ENCODE peak calls at places on chromosomes 13 and 19, in nine cellular contexts. U is sigmoid colon, D is tibial nerve, A is ovary, F is transverse colon, V is A549, H is HepG2, G is SK-N-SH, P is esophagus muscularis mucosa. C is an unnamed sample.
A peak's percentile ranks its signal among the peaks of the same experiment; 100 is the strongest.

GRCh38 chr19:47107953-47108746 is 5.4 kb downstream of the ZC3H4 start:
- DNase-seq in U (no peak), D (no peak), A (no peak), F (no peak), V (no peak), H (no peak), G (no peak), P (no peak), C (no peak)

GRCh38 chr19:33904681-33905080 is 108.0 kb downstream of the KCTD15 start:
- DNase-seq in U (no peak), D (no peak), A (peak; percentile 43), F (no peak), V (no peak), H (peak; percentile 14), G (peak; percentile 40), P (no peak), C (no peak)

GRCh38 chr13:62092949-62093348 is 677.3 kb upstream of the PCDH20 start:
- DNase-seq in U (no peak), D (no peak), A (no peak), F (no peak), V (no peak), H (no peak), G (no peak), P (no peak), C (no peak)

GRCh38 chr19:49987159-49987698 is 26.3 kb upstream of the SIGLEC11 start:
- DNase-seq in U (peak; percentile 74), D (peak; percentile 77), A (peak; percentile 94), F (peak; percentile 86), V (peak; percentile 58), H (peak; percentile 87), G (no peak), P (peak; percentile 93), C (peak; percentile 83)

GRCh38 chr13:92346046-92346445 is 880.6 kb upstream of the GPC6 start:
- DNase-seq in U (no peak), D (no peak), A (no peak), F (no peak), V (no peak), H (no peak), G (no peak), P (no peak), C (no peak)

GRCh38 chr19:17687857-17688784 is at the start of gene UNC13A:
- DNase-seq in U (no peak), D (no peak), A (peak; percentile 74), F (peak; percentile 13), V (peak; percentile 47), H (no peak), G (peak; percentile 96), P (no peak), C (no peak)

GRCh38 chr19:53789708-53790678 is 34.1 kb downstream of the NLRP12 start:
- DNase-seq in U (no peak), D (no peak), A (no peak), F (no peak), V (no peak), H (no peak), G (no peak), P (no peak), C (no peak)

GRCh38 chr13:97116754-97117153 is 105.4 kb upstream of the MBNL2 start:
- DNase-seq in U (peak; percentile 74), D (no peak), A (no peak), F (no peak), V (no peak), H (no peak), G (no peak), P (no peak), C (no peak)

GRCh38 chr13:29000802-29001201 is 180.7 kb downstream of the MTUS2 start:
- DNase-seq in U (no peak), D (no peak), A (no peak), F (no peak), V (no peak), H (no peak), G (no peak), P (no peak), C (no peak)

GRCh38 chr13:97275265-97275664 is 53.1 kb downstream of the MBNL2 start:
- DNase-seq in U (no peak), D (no peak), A (no peak), F (no peak), V (no peak), H (peak; percentile 57), G (no peak), P (no peak), C (no peak)

GRCh38 chr19:18253716-18254115 is 20.5 kb downstream of the IQCN start:
- DNase-seq in U (no peak), D (no peak), A (no peak), F (peak; percentile 79), V (no peak), H (no peak), G (no peak), P (no peak), C (no peak)

GRCh38 chr19:14089662-14090508 is 666 bp downstream of the SAMD1 start:
- DNase-seq in U (no peak), D (no peak), A (peak; percentile 71), F (peak; percentile 63), V (no peak), H (no peak), G (peak; percentile 85), P (no peak), C (no peak)

GRCh38 chr13:97076898-97077297 is 82.6 kb upstream of the OXGR1 start:
- DNase-seq in U (no peak), D (no peak), A (no peak), F (no peak), V (no peak), H (no peak), G (no peak), P (no peak), C (no peak)

GRCh38 chr19:51727349-51727880 is 3.6 kb upstream of the HAS1 start:
- DNase-seq in U (no peak), D (no peak), A (no peak), F (no peak), V (no peak), H (no peak), G (no peak), P (no peak), C (no peak)

GRCh38 chr13:45873491-45874360 is 22.2 kb upstream of the SIAH3 start:
- DNase-seq in U (no peak), D (no peak), A (no peak), F (no peak), V (no peak), H (peak; percentile 5), G (no peak), P (peak; percentile 47), C (no peak)

GRCh38 chr13:23980160-23980551 is 82.9 kb upstream of the C1QTNF9B start:
- DNase-seq in U (peak; percentile 91), D (peak; percentile 59), A (peak; percentile 94), F (peak; percentile 81), V (peak; percentile 40), H (peak; percentile 12), G (peak; percentile 89), P (peak; percentile 93), C (peak; percentile 91)

GRCh38 chr19:12796146-12797071 is 5.1 kb downstream of the JUNB start:
- DNase-seq in U (peak; percentile 91), D (no peak), A (peak; percentile 81), F (peak; percentile 85), V (no peak), H (peak; percentile 68), G (peak; percentile 77), P (no peak), C (no peak)

GRCh38 chr19:51272183-51272817 is 21.4 kb downstream of the SIGLECL1 start:
- DNase-seq in U (no peak), D (no peak), A (no peak), F (no peak), V (no peak), H (no peak), G (no peak), P (no peak), C (peak; percentile 48)

GRCh38 chr13:113562085-113562749 is 22.3 kb upstream of the TFDP1 start:
- DNase-seq in U (no peak), D (no peak), A (peak; percentile 73), F (peak; percentile 52), V (peak; percentile 40), H (peak; percentile 65), G (peak; percentile 90), P (peak; percentile 92), C (peak; percentile 69)

GRCh38 chr13:111519490-111520170 is 199.2 kb downstream of the TEX29 start:
- DNase-seq in U (no peak), D (no peak), A (no peak), F (no peak), V (no peak), H (no peak), G (no peak), P (no peak), C (no peak)
- TF ChIP-seq EP300 in U (no peak), D (no peak), A (no peak), F (no peak), V (no peak), H (no peak), G (no peak), P (no peak), C (no peak)

GRCh38 chr13:106533940-106534843 is 1.3 kb downstream of the EFNB2 start:
- DNase-seq in U (peak; percentile 78), D (no peak), A (peak; percentile 59), F (peak; percentile 63), V (no peak), H (no peak), G (peak; percentile 64), P (no peak), C (peak; percentile 78)
- TF ChIP-seq EP300 in U (no peak), D (no peak), A (no peak), F (no peak), V (no peak), H (no peak), G (no peak), P (no peak), C (no peak)

GRCh38 chr13:30017880-30018279 is 167.5 kb upstream of the UBL3 start:
- DNase-seq in U (no peak), D (no peak), A (no peak), F (no peak), V (no peak), H (no peak), G (no peak), P (no peak), C (no peak)

GRCh38 chr13:30020726-30021312 is 170.4 kb upstream of the UBL3 start:
- DNase-seq in U (no peak), D (no peak), A (no peak), F (no peak), V (no peak), H (no peak), G (no peak), P (no peak), C (no peak)

GRCh38 chr13:30021611-30022010 is 171.2 kb upstream of the UBL3 start:
- DNase-seq in U (no peak), D (no peak), A (no peak), F (no peak), V (no peak), H (no peak), G (no peak), P (no peak), C (no peak)

GRCh38 chr13:30022256-30022655 is 171.8 kb upstream of the UBL3 start:
- DNase-seq in U (no peak), D (no peak), A (no peak), F (no peak), V (no peak), H (no peak), G (no peak), P (no peak), C (no peak)

GRCh38 chr13:30019648-30020626 is 169.5 kb upstream of the UBL3 start:
- DNase-seq in U (no peak), D (no peak), A (no peak), F (no peak), V (no peak), H (no peak), G (no peak), P (no peak), C (no peak)
- TF ChIP-seq EP300 in U (no peak), D (no peak), A (no peak), F (no peak), V (no peak), H (no peak), G (no peak), P (no peak), C (no peak)

GRCh38 chr13:104750377-104750776 is 1684.2 kb upstream of the SLC10A2 start:
- DNase-seq in U (no peak), D (no peak), A (no peak), F (no peak), V (no peak), H (no peak), G (no peak), P (no peak), C (no peak)
- TF ChIP-seq EP300 in U (no peak), D (no peak), A (no peak), F (no peak), V (no peak), H (no peak), G (no peak), P (no peak), C (no peak)

C was measured in suprapubic skin.